ENCODE peak calls at places on chromosomes 4 and X, in ten cellular contexts. One of them, this sample, is unnamed. For H3K27me3, the result is how much of the 10 kb centered on the place peaks cover.

GRCh38 chr4:15695240-15695699 is 7.6 kb upstream of the BST1 start:
- DNase-seq in HepG2: no peak
- DNase-seq in suprapubic skin: no peak
- DNase-seq in GM23338: peak
- DNase-seq in HCT116: peak
- DNase-seq in GM12878: no peak
- DNase-seq in breast epithelium: no peak
- DNase-seq in spleen: no peak
- DNase-seq in endothelial cell of umbilical vein: peak
- DNase-seq in transverse colon: no peak
- DNase-seq in this sample: no peak

GRCh38 chr4:1591107-1591506 is 93.0 kb downstream of the FAM53A start:
- DNase-seq in HepG2: no peak
- DNase-seq in suprapubic skin: no peak
- DNase-seq in GM23338: no peak
- DNase-seq in HCT116: no peak
- DNase-seq in GM12878: no peak
- DNase-seq in breast epithelium: no peak
- DNase-seq in spleen: peak
- DNase-seq in endothelial cell of umbilical vein: no peak
- DNase-seq in transverse colon: no peak
- DNase-seq in this sample: no peak

GRCh38 chr4:95268819-95269565 is 279.8 kb downstream of the UNC5C start:
- DNase-seq in HepG2: no peak
- DNase-seq in suprapubic skin: no peak
- DNase-seq in GM23338: no peak
- DNase-seq in HCT116: no peak
- DNase-seq in GM12878: no peak
- DNase-seq in breast epithelium: no peak
- DNase-seq in spleen: no peak
- DNase-seq in endothelial cell of umbilical vein: peak
- DNase-seq in transverse colon: no peak
- DNase-seq in this sample: no peak

GRCh38 chr4:19857405-19857804 is 394.3 kb upstream of the SLIT2 start:
- DNase-seq in HepG2: no peak
- DNase-seq in suprapubic skin: no peak
- DNase-seq in GM23338: no peak
- DNase-seq in HCT116: no peak
- DNase-seq in GM12878: no peak
- DNase-seq in breast epithelium: no peak
- DNase-seq in spleen: no peak
- DNase-seq in endothelial cell of umbilical vein: peak
- DNase-seq in transverse colon: no peak
- DNase-seq in this sample: no peak

GRCh38 chrX:150429577-150429976 is 66.5 kb downstream of the MAMLD1 start:
- DNase-seq in HepG2: no peak
- DNase-seq in suprapubic skin: no peak
- DNase-seq in GM23338: no peak
- DNase-seq in HCT116: no peak
- DNase-seq in GM12878: no peak
- DNase-seq in breast epithelium: no peak
- DNase-seq in spleen: no peak
- DNase-seq in endothelial cell of umbilical vein: no peak
- DNase-seq in transverse colon: no peak
- DNase-seq in this sample: no peak

GRCh38 chr4:43352859-43353258 is 460.3 kb downstream of the GRXCR1 start:
- DNase-seq in HepG2: no peak
- DNase-seq in suprapubic skin: no peak
- DNase-seq in GM23338: no peak
- DNase-seq in HCT116: no peak
- DNase-seq in GM12878: no peak
- DNase-seq in breast epithelium: no peak
- DNase-seq in spleen: no peak
- DNase-seq in endothelial cell of umbilical vein: no peak
- DNase-seq in transverse colon: no peak
- DNase-seq in this sample: no peak

GRCh38 chr4:26583538-26583864 is 383 bp upstream of the TBC1D19 start:
- DNase-seq in HepG2: no peak
- DNase-seq in suprapubic skin: no peak
- DNase-seq in GM23338: no peak
- DNase-seq in HCT116: no peak
- DNase-seq in GM12878: no peak
- DNase-seq in breast epithelium: no peak
- DNase-seq in spleen: no peak
- DNase-seq in endothelial cell of umbilical vein: no peak
- DNase-seq in transverse colon: no peak
- DNase-seq in this sample: no peak

GRCh38 chr4:7461171-7461570 is 26.4 kb upstream of the PSAPL1 start:
- DNase-seq in HepG2: no peak
- DNase-seq in suprapubic skin: no peak
- DNase-seq in GM23338: peak
- DNase-seq in HCT116: no peak
- DNase-seq in GM12878: no peak
- DNase-seq in breast epithelium: no peak
- DNase-seq in spleen: no peak
- DNase-seq in endothelial cell of umbilical vein: no peak
- DNase-seq in transverse colon: no peak
- DNase-seq in this sample: no peak

GRCh38 chr4:124902111-124902510 is 189.6 kb upstream of the ANKRD50 start:
- DNase-seq in HepG2: no peak
- DNase-seq in suprapubic skin: no peak
- DNase-seq in GM23338: no peak
- DNase-seq in HCT116: no peak
- DNase-seq in GM12878: no peak
- DNase-seq in breast epithelium: no peak
- DNase-seq in spleen: no peak
- DNase-seq in endothelial cell of umbilical vein: no peak
- DNase-seq in transverse colon: no peak
- DNase-seq in this sample: no peak

GRCh38 chrX:103344606-103345005 is 11.7 kb upstream of the TCEAL9 start:
- DNase-seq in HepG2: no peak
- DNase-seq in suprapubic skin: no peak
- DNase-seq in GM23338: no peak
- DNase-seq in HCT116: no peak
- DNase-seq in GM12878: no peak
- DNase-seq in breast epithelium: no peak
- DNase-seq in spleen: no peak
- DNase-seq in endothelial cell of umbilical vein: peak
- DNase-seq in transverse colon: no peak
- DNase-seq in this sample: no peak

GRCh38 chr4:8478371-8478770 is 37.8 kb downstream of the TRMT44 start:
- DNase-seq in HepG2: no peak
- DNase-seq in suprapubic skin: no peak
- DNase-seq in GM23338: no peak
- DNase-seq in HCT116: no peak
- DNase-seq in GM12878: no peak
- DNase-seq in breast epithelium: no peak
- DNase-seq in spleen: no peak
- DNase-seq in endothelial cell of umbilical vein: no peak
- DNase-seq in transverse colon: no peak
- DNase-seq in this sample: no peak

DNA sequence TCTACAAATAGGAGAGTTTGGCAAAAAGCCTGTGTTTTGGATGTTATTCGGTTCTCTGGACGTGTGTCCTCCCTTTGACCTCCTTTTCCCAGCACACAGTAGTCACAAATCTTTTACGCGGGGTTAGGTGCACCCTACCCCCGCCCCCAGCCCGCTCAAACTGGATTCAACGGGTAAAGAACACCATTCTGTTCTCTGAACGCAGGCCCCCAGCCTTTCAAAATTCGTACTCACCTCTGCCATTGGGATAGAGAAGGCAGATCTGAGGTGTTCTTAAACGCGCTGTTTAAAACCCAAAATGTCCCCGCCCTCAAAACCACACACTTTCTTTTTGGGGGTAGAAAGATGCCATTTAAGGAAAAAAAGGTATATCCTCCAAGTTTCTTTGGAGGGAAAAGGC is 2.7 kb downstream of the LEF1 start:
- DNase-seq in HepG2: no peak
- DNase-seq in suprapubic skin: no peak
- DNase-seq in GM23338: peak
- DNase-seq in HCT116: no peak
- DNase-seq in GM12878: no peak
- DNase-seq in breast epithelium: no peak
- DNase-seq in spleen: no peak
- DNase-seq in endothelial cell of umbilical vein: no peak
- DNase-seq in transverse colon: no peak
- DNase-seq in this sample: no peak
- H3K27me3 ChIP-seq in HepG2: under half
- H3K27me3 ChIP-seq in suprapubic skin: half or more
- H3K27me3 ChIP-seq in GM23338: half or more
- H3K27me3 ChIP-seq in HCT116: under half
- H3K27me3 ChIP-seq in GM12878: under half
- H3K27me3 ChIP-seq in breast epithelium: under half
- H3K27me3 ChIP-seq in spleen: under half
- H3K27me3 ChIP-seq in endothelial cell of umbilical vein: half or more
- H3K27me3 ChIP-seq in transverse colon: half or more
- H3K27me3 ChIP-seq in this sample: half or more

DNA sequence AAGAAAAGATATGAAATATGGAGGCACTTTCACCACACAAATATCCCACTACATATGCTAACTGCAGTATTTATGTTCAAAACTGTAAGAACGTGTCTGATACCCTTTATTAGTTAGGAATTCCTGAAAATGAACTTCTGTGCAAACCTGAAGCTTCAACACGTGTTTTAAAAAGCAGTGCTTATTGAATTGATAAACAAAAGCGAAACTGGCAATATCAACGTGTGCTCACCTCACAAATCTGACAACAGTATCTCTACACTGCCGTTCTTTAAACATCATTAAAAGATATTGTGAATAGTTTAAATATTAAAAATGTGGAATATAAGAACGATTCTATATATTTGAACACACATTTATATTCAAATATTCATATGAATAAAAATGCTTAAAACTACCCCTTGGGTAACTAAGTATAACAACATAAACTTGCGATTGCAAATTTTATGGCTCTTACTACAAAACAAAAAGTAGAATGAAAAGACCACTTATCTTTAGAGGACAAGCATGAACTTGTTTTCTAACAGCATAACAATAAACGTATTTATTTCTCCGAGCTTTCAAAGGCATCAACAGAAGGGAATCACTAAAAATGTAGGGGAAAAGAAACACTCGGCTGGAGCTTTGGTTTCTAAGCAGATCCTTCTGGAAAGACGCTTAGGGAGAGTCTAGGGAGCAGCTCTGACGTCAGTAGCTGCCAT is at the start of gene LRP2BP:
- DNase-seq in HepG2: peak
- DNase-seq in suprapubic skin: no peak
- DNase-seq in GM23338: no peak
- DNase-seq in HCT116: no peak
- DNase-seq in GM12878: peak
- DNase-seq in breast epithelium: no peak
- DNase-seq in spleen: no peak
- DNase-seq in endothelial cell of umbilical vein: peak
- DNase-seq in transverse colon: no peak
- DNase-seq in this sample: no peak
- TF ChIP-seq POLR2AphosphoS5 in HepG2: no peak
- TF ChIP-seq POLR2AphosphoS5 in suprapubic skin: no peak
- TF ChIP-seq POLR2AphosphoS5 in GM23338: no peak
- TF ChIP-seq POLR2AphosphoS5 in HCT116: no peak
- TF ChIP-seq POLR2AphosphoS5 in GM12878: no peak
- TF ChIP-seq POLR2AphosphoS5 in breast epithelium: no peak
- TF ChIP-seq POLR2AphosphoS5 in spleen: no peak
- TF ChIP-seq POLR2AphosphoS5 in endothelial cell of umbilical vein: no peak
- TF ChIP-seq POLR2AphosphoS5 in transverse colon: no peak
- TF ChIP-seq POLR2AphosphoS5 in this sample: no peak

DNA sequence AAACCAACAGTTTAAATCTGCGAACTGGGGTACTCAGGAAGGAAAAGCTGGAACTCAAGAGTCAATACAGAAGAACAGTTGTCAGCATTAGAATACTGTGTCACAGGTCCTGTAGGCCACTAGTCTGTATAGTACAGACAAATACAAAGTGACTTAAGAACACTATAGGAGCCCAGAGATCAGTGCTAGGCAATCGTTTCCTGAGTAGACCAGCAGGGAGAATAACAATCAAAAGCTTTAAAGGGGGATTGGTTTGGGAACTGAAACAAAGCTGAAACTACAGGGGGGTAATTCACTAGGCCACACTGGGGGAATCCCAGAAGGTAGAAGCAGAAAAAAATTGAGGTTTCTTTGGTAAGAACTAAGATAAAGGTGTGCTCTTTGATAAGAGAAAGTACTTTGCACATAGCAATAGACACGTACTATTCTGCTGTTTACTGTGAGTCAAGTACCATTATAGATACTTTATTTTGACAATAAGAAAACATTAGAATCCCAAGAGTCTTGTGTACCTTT is 339.7 kb downstream of the PCDH19 start:
- DNase-seq in HepG2: no peak
- DNase-seq in suprapubic skin: no peak
- DNase-seq in GM23338: peak
- DNase-seq in HCT116: no peak
- DNase-seq in GM12878: no peak
- DNase-seq in breast epithelium: no peak
- DNase-seq in spleen: no peak
- DNase-seq in endothelial cell of umbilical vein: no peak
- DNase-seq in transverse colon: no peak
- DNase-seq in this sample: no peak
- H3K27me3 ChIP-seq in HepG2: under half
- H3K27me3 ChIP-seq in suprapubic skin: under half
- H3K27me3 ChIP-seq in GM23338: under half
- H3K27me3 ChIP-seq in HCT116: under half
- H3K27me3 ChIP-seq in GM12878: under half
- H3K27me3 ChIP-seq in breast epithelium: under half
- H3K27me3 ChIP-seq in spleen: under half
- H3K27me3 ChIP-seq in endothelial cell of umbilical vein: under half
- H3K27me3 ChIP-seq in transverse colon: under half
- H3K27me3 ChIP-seq in this sample: under half

DNA sequence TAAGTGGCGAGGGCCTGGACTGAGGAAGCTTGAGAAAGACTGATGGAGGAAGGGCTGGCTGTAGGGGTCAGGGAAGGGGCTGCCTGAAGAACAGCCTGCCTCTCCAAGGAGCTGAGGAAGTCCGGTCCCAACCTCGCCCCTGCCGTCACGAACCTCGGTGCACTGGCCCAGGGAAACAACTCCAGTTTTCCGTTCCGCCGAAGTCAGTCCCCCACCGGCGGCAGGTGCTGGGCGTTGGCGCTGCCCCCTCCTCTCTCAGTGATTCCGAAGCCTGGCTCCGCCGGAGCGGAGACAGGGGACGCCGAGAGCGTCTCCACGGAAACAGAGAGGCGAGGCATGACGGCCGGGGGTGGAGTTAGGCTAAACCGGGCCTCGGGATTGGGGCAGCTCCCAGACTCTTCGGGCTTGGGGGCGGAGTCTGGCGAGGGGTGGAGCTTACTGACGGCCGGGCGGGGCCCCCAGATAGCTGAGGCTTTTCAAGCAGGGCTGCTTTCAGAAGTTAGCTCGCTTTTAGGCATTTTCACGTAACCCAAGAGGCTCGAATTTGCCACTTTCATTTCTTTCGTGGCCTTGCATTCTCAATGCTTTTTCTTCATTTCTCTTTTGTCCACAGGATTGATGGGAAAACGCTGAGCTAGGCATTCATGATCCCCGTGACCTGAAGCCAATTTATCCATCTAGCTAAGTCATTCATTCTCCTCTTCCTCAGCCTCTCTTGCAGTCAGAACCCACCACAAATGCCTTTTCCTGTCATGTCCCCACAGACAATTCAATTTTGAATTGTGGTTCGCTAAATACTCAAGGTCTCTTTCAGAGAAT is at the start of gene TTC29:
- DNase-seq in HepG2: peak
- DNase-seq in suprapubic skin: peak
- DNase-seq in GM23338: peak
- DNase-seq in HCT116: peak
- DNase-seq in GM12878: peak
- DNase-seq in breast epithelium: peak
- DNase-seq in spleen: peak
- DNase-seq in endothelial cell of umbilical vein: peak
- DNase-seq in transverse colon: peak
- DNase-seq in this sample: peak
- TF ChIP-seq POLR2AphosphoS5 in HepG2: no peak
- TF ChIP-seq POLR2AphosphoS5 in suprapubic skin: no peak
- TF ChIP-seq POLR2AphosphoS5 in GM23338: no peak
- TF ChIP-seq POLR2AphosphoS5 in HCT116: no peak
- TF ChIP-seq POLR2AphosphoS5 in GM12878: no peak
- TF ChIP-seq POLR2AphosphoS5 in breast epithelium: no peak
- TF ChIP-seq POLR2AphosphoS5 in spleen: peak
- TF ChIP-seq POLR2AphosphoS5 in endothelial cell of umbilical vein: no peak
- TF ChIP-seq POLR2AphosphoS5 in transverse colon: no peak
- TF ChIP-seq POLR2AphosphoS5 in this sample: no peak